ENCODE peak calls at places on chromosomes 3 and 15, in five cellular contexts. G, C, W, R and E are unnamed samples.

GRCh38 chr3:8768364-8769087 is 887 bp downstream of the OXTR start:
- DNase-seq in G (no peak), C (no peak), W (no peak), R (no peak), E (no peak)

GRCh38 chr15:48090666-48091065 is 30.1 kb upstream of the SLC24A5 start:
- DNase-seq in G (no peak), C (no peak), W (no peak), R (no peak), E (no peak)

GRCh38 chr15:59313703-59314332 is 58.9 kb downstream of the MYO1E start:
- DNase-seq in G (peak), C (peak), W (peak), R (peak), E (peak)

GRCh38 chr15:69665641-69666091 is 213.0 kb downstream of the RPLP1 start:
- DNase-seq in G (no peak), C (no peak), W (no peak), R (no peak), E (no peak)

GRCh38 chr15:67107014-67107812 is 41.8 kb downstream of the SMAD3 start:
- DNase-seq in G (peak), C (peak), W (no peak), R (peak), E (no peak)

GRCh38 chr15:70091649-70092461 is 5.9 kb downstream of the TLE3 start:
- DNase-seq in G (peak), C (no peak), W (no peak), R (no peak), E (no peak)

GRCh38 chr15:36449662-36450145 is 129.7 kb upstream of the CDIN1 start:
- DNase-seq in G (no peak), C (no peak), W (no peak), R (no peak), E (no peak)

GRCh38 chr3:102206506-102207145 is 228.2 kb upstream of the ZPLD1 start:
- DNase-seq in G (peak), C (peak), W (peak), R (peak), E (no peak)

GRCh38 chr15:31402511-31403056 is 75.9 kb downstream of the KLF13 start:
- DNase-seq in G (no peak), C (peak), W (peak), R (peak), E (no peak)

GRCh38 chr3:9878700-9879099 is 1.4 kb downstream of the CIDEC start:
- DNase-seq in G (peak), C (peak), W (no peak), R (no peak), E (no peak)

GRCh38 chr15:58043192-58043903 is 22.2 kb downstream of the ALDH1A2 start:
- DNase-seq in G (peak), C (no peak), W (peak), R (peak), E (no peak)

GRCh38 chr15:89457086-89457485 is 39.3 kb downstream of the RHCG start:
- DNase-seq in G (no peak), C (peak), W (no peak), R (no peak), E (no peak)

GRCh38 chr3:32304510-32304909 is 66.0 kb downstream of the CMTM8 start:
- DNase-seq in G (no peak), C (no peak), W (no peak), R (no peak), E (no peak)

GRCh38 chr3:43753743-43754142 is 63.0 kb downstream of the ABHD5 start:
- DNase-seq in G (no peak), C (no peak), W (no peak), R (no peak), E (no peak)

GRCh38 chr3:69784854-69785523 is 45.7 kb downstream of the MITF start:
- DNase-seq in G (peak), C (peak), W (peak), R (peak), E (peak)

GRCh38 chr15:82554857-82555256 is 14.6 kb upstream of the RPS17 start:
- DNase-seq in G (no peak), C (no peak), W (no peak), R (no peak), E (no peak)

GRCh38 chr3:52809821-52810377 is 15.3 kb downstream of the ITIH3 start:
- DNase-seq in G (no peak), C (no peak), W (no peak), R (no peak), E (no peak)

GRCh38 chr3:41148446-41148845 is 50.9 kb upstream of the CTNNB1 start:
- DNase-seq in G (no peak), C (no peak), W (no peak), R (no peak), E (no peak)

GRCh38 chr3:123723527-123724168 is 138.8 kb upstream of the HACD2 start:
- DNase-seq in G (peak), C (no peak), W (peak), R (peak), E (no peak)

GRCh38 chr3:132220986-132221385 is 96.2 kb upstream of the ACP3 start:
- DNase-seq in G (no peak), C (no peak), W (no peak), R (no peak), E (no peak)

GRCh38 chr3:4588410-4588809 is 95.3 kb downstream of the ITPR1 start:
- DNase-seq in G (no peak), C (no peak), W (no peak), R (no peak), E (no peak)

GRCh38 chr3:124263168-124263567 is 271.2 kb upstream of the ROPN1 start:
- DNase-seq in G (no peak), C (no peak), W (no peak), R (no peak), E (no peak)

GRCh38 chr3:5567113-5567512 is 379.6 kb downstream of the EDEM1 start:
- DNase-seq in G (no peak), C (no peak), W (no peak), R (no peak), E (no peak)

GRCh38 chr3:67976683-67977082 is 322.3 kb upstream of the SUCLG2 start:
- DNase-seq in G (no peak), C (no peak), W (no peak), R (no peak), E (no peak)

GRCh38 chr15:99719096-99719541 is 14.1 kb downstream of the LYSMD4 start:
- DNase-seq in G (no peak), C (no peak), W (no peak), R (no peak), E (no peak)

GRCh38 chr3:138850151-138850550 is 15.4 kb upstream of the PIK3CB start:
- DNase-seq in G (no peak), C (peak), W (peak), R (peak), E (no peak)

GRCh38 chr3:99747915-99748314 is 69.7 kb upstream of the CMSS1 start:
- DNase-seq in G (no peak), C (no peak), W (no peak), R (no peak), E (no peak)

GRCh38 chr3:5010706-5011554 is 31.7 kb downstream of the BHLHE40 start:
- DNase-seq in G (peak), C (no peak), W (no peak), R (no peak), E (no peak)

GRCh38 chr3:157086053-157086761 is 73.7 kb downstream of the CCNL1 start:
- DNase-seq in G (no peak), C (peak), W (peak), R (peak), E (no peak)

GRCh38 chr3:157081681-157082210 is 78.2 kb downstream of the CCNL1 start:
- DNase-seq in G (peak), C (peak), W (peak), R (peak), E (peak)

GRCh38 chr3:157083824-157084223 is 76.1 kb downstream of the CCNL1 start:
- DNase-seq in G (no peak), C (no peak), W (no peak), R (no peak), E (no peak)

GRCh38 chr3:157079677-157080369 is 80.1 kb downstream of the CCNL1 start:
- DNase-seq in G (no peak), C (no peak), W (no peak), R (no peak), E (no peak)

GRCh38 chr3:157082305-157082981 is 77.5 kb downstream of the CCNL1 start:
- DNase-seq in G (no peak), C (no peak), W (no peak), R (no peak), E (no peak)
- H3K27ac ChIP-seq in G (no peak), C (no peak), W (peak), R (no peak), E (no peak)

DNA sequence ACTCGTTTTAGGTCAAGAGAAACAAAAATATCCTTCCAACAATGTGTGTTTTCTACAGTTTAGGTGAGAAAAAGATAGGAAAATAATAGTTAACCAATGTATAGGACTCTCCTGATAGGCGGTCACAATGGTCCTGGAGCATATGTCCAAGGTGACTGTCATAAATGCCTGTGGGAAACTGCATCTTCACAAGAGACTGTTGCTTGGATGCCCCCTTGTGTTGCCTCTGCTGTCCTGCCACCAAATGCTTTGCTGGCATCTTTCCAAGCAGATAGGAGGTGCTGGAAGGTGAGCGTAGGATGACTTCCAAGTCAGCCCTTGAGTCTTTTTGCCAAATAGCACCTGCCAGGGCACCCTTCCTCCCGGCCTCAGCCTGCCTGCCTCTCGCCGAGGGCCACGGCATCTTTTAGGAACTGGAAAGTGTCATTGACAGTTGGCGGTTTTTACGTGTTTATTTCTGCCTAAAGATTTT is 24.1 kb upstream of the SACM1L start:
- DNase-seq in G (peak), C (no peak), W (peak), R (peak), E (no peak)
- H3K4me3 ChIP-seq in G (no peak), C (no peak), W (peak), R (peak), E (no peak)

GRCh38 chr3:185583925-185584324 is 2.2 kb upstream of the SENP2 start:
- DNase-seq in G (no peak), C (no peak), W (no peak), R (no peak), E (no peak)
- H3K27ac ChIP-seq in G (no peak), C (no peak), W (no peak), R (no peak), E (no peak)

DNA sequence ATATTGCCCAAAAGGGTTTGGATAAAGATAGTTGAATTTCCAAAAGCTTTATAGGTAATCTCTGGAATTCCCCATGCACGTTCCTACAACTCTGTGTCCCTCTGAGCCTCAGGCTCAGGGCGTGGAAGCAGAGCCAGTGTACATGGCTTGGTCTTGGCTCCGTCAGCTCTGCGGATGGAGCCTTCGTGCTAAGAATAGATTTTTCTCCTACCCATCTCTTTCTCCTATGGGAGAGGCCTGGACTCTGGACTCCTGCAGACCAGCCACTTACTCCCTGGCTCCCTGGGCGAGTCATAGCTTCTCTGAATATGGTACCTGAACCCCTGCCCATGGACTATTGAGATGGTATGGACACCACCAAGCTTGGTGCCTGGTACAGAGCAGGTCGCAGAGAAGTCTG is 99.9 kb downstream of the EEFSEC start:
- DNase-seq in G (no peak), C (no peak), W (no peak), R (no peak), E (no peak)
- H3K4me3 ChIP-seq in G (no peak), C (no peak), W (no peak), R (no peak), E (no peak)

GRCh38 chr3:128237348-128238099 is 84.2 kb downstream of the EEFSEC start:
- DNase-seq in G (no peak), C (no peak), W (no peak), R (no peak), E (no peak)

GRCh38 chr3:128238100-128238459 is 84.8 kb downstream of the EEFSEC start:
- DNase-seq in G (no peak), C (no peak), W (no peak), R (no peak), E (no peak)

GRCh38 chr3:128235207-128235933 is 82.1 kb downstream of the EEFSEC start:
- DNase-seq in G (no peak), C (no peak), W (no peak), R (no peak), E (no peak)

GRCh38 chr3:128239304-128239703 is 86.0 kb downstream of the EEFSEC start:
- DNase-seq in G (no peak), C (no peak), W (no peak), R (no peak), E (no peak)

GRCh38 chr3:128236667-128237066 is 83.4 kb downstream of the EEFSEC start:
- DNase-seq in G (no peak), C (no peak), W (no peak), R (no peak), E (no peak)
- H3K27ac ChIP-seq in G (peak), C (no peak), W (no peak), R (no peak), E (no peak)

GRCh38 chr3:78344918-78345317 is 1305.0 kb downstream of the ROBO2 start:
- DNase-seq in G (no peak), C (no peak), W (no peak), R (no peak), E (no peak)
- H3K4me3 ChIP-seq in G (no peak), C (no peak), W (no peak), R (no peak), E (no peak)

GRCh38 chr3:47487265-47487664 is 11.5 kb upstream of the SCAP start:
- DNase-seq in G (no peak), C (no peak), W (no peak), R (no peak), E (no peak)

GRCh38 chr3:47495111-47495510 is 18.4 kb downstream of the ELP6 start:
- DNase-seq in G (no peak), C (no peak), W (no peak), R (no peak), E (no peak)

GRCh38 chr3:47491777-47492176 is 16.0 kb upstream of the SCAP start:
- DNase-seq in G (no peak), C (no peak), W (no peak), R (no peak), E (no peak)

GRCh38 chr3:47495886-47496285 is 17.6 kb downstream of the ELP6 start:
- DNase-seq in G (no peak), C (no peak), W (no peak), R (no peak), E (no peak)

DNA sequence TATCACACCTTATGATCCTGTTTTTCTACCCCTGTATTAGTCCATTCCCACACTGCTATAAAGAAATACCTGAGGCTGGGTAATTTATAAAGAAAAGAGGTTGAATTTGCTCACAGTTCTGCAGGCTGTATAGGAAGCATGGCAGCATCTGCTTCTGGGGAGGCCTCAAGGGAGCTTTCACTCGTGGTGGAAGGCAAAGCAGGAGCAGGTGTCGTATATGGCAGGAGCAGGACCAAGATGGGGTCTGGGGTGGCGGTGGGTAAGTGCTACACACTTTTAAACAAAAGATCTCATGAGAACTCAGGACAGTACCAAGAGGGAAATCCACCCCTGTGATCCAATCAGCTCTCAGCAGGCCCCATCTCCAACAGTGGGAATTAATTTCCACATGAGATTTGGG is 15.4 kb upstream of the SCAP start:
- DNase-seq in G (no peak), C (no peak), W (no peak), R (no peak), E (no peak)
- H3K27ac ChIP-seq in G (no peak), C (no peak), W (no peak), R (no peak), E (no peak)